ENCODE peak calls at places on chromosome 1, in nine cellular contexts. F is OCI-LY7, J is HCT116, S is neural progenitor cell, O is hepatocyte, Z is GM23338, T is PC-3, H is GM23248, B is MM.1S. R is an unnamed sample.

GRCh38 chr1:155297431-155297830 is 3.8 kb downstream of the PKLR start:
- DNase-seq in F (peak; percentile 57), J (no peak), S (no peak), O (no peak), Z (no peak), T (no peak), H (no peak), B (peak; percentile 83), R (no peak)

GRCh38 chr1:247953409-247953808 is 4.8 kb downstream of the OR2L8 start:
- DNase-seq in F (no peak), J (no peak), S (no peak), O (no peak), Z (no peak), T (no peak), H (no peak), B (no peak), R (no peak)

GRCh38 chr1:228445867-228446584 is 29.4 kb upstream of the TRIM17 start:
- DNase-seq in F (no peak), J (no peak), S (peak; percentile 78), O (peak; percentile 69), Z (peak; percentile 80), T (no peak), H (peak; percentile 70), B (peak; percentile 33), R (no peak)

GRCh38 chr1:204660509-204660908 is 25.0 kb downstream of the LRRN2 start:
- DNase-seq in F (no peak), J (no peak), S (no peak), O (peak; percentile 62), Z (no peak), T (no peak), H (peak; percentile 50), B (no peak), R (peak; percentile 45)

GRCh38 chr1:162349635-162350330 is 26.9 kb downstream of the SPATA46 start:
- DNase-seq in F (no peak), J (peak; percentile 35), S (no peak), O (peak; percentile 67), Z (no peak), T (peak; percentile 80), H (peak; percentile 72), B (no peak), R (no peak)

GRCh38 chr1:1091344-1092148 is 17.4 kb upstream of the RNF223 start:
- DNase-seq in F (no peak), J (no peak), S (no peak), O (peak; percentile 6), Z (no peak), T (no peak), H (peak; percentile 33), B (no peak), R (peak; percentile 85)

GRCh38 chr1:110242731-110243130 is 32.6 kb downstream of the KCNC4 start:
- DNase-seq in F (no peak), J (no peak), S (no peak), O (no peak), Z (no peak), T (no peak), H (no peak), B (no peak), R (no peak)

GRCh38 chr1:31010081-31010989 is 55.2 kb downstream of the PUM1 start:
- DNase-seq in F (no peak), J (no peak), S (no peak), O (no peak), Z (no peak), T (peak; percentile 11), H (peak; percentile 84), B (no peak), R (no peak)

GRCh38 chr1:194369622-194370021 is 1183.2 kb upstream of the B3GALT2 start:
- DNase-seq in F (no peak), J (no peak), S (no peak), O (no peak), Z (no peak), T (no peak), H (no peak), B (peak; percentile 52), R (no peak)

GRCh38 chr1:183515002-183515689 is 42.8 kb downstream of the SMG7 start:
- DNase-seq in F (no peak), J (no peak), S (no peak), O (peak; percentile 16), Z (no peak), T (peak; percentile 87), H (peak; percentile 89), B (no peak), R (no peak)

GRCh38 chr1:232899278-232899677 is 51.1 kb upstream of the NTPCR start:
- DNase-seq in F (no peak), J (no peak), S (no peak), O (no peak), Z (no peak), T (no peak), H (no peak), B (no peak), R (no peak)

GRCh38 chr1:228004331-228004871 is 2.4 kb upstream of the WNT3A start:
- DNase-seq in F (peak; percentile 53), J (peak; percentile 15), S (peak; percentile 66), O (peak; percentile 60), Z (peak; percentile 79), T (peak; percentile 71), H (peak; percentile 43), B (peak; percentile 60), R (peak; percentile 67)

GRCh38 chr1:27153927-27154358 is 982 bp downstream of the SLC9A1 start:
- DNase-seq in F (no peak), J (no peak), S (no peak), O (no peak), Z (no peak), T (no peak), H (no peak), B (no peak), R (no peak)

GRCh38 chr1:220454155-220454777 is 73.7 kb upstream of the MARK1 start:
- DNase-seq in F (no peak), J (peak; percentile 3), S (no peak), O (no peak), Z (peak; percentile 15), T (peak; percentile 46), H (no peak), B (no peak), R (no peak)
- TF ChIP-seq EZH2phosphoT487 in F (no peak), J (no peak), S (no peak), O (no peak), Z (no peak), T (no peak), H (no peak), B (no peak), R (no peak)

DNA sequence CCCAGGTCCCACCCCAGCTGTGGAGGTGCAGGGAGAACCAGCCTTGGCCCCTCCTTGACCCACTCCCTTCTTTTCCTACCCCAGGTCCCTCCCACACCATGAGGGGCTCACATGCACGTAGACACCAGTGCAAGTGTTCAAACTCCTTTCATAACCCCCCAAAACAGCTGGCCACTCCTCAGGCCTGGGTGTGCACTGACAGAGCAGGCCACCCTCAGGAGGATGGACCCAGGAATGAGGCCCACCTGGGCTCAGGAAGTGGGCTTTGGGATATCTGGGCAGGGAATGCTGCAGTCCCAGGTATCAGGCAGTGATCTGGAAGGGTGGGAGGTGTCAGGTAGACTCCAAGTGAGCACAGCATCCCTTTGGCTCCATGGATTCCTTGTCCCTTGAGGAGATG is 723.8 kb downstream of the MATN1 start:
- DNase-seq in F (no peak), J (no peak), S (no peak), O (no peak), Z (no peak), T (no peak), H (no peak), B (no peak), R (no peak)
- H3K27ac ChIP-seq in F (no peak overlapping the region), J (no peak overlapping the region), S (no peak overlapping the region), O (no peak overlapping the region), Z (no peak overlapping the region), T (no peak overlapping the region), H (no peak overlapping the region), B (no peak overlapping the region), R (no peak overlapping the region)

GRCh38 chr1:157624471-157624870 is 26.6 kb upstream of the FCRL4 start:
- DNase-seq in F (no peak), J (no peak), S (no peak), O (no peak), Z (no peak), T (no peak), H (no peak), B (no peak), R (no peak)
- TF ChIP-seq EZH2phosphoT487 in F (no peak), J (no peak), S (no peak), O (no peak), Z (no peak), T (no peak), H (no peak), B (no peak), R (no peak)

GRCh38 chr1:21289700-21290545 is at the start of gene ECE1:
- DNase-seq in F (peak; percentile 72), J (no peak), S (peak; percentile 76), O (peak; percentile 65), Z (peak; percentile 82), T (peak; percentile 49), H (peak; percentile 71), B (peak; percentile 36), R (peak; percentile 94)
- H3K27ac ChIP-seq in F (no peak within 1 kb of the TSS), J (peak within 1 kb of the TSS; percentile 29), S (no peak within 1 kb of the TSS), O (peak within 1 kb of the TSS; percentile 65), Z (no peak within 1 kb of the TSS), T (no peak within 1 kb of the TSS), H (no peak within 1 kb of the TSS), B (peak within 1 kb of the TSS; percentile 84), R (peak within 1 kb of the TSS; percentile 92)

DNA sequence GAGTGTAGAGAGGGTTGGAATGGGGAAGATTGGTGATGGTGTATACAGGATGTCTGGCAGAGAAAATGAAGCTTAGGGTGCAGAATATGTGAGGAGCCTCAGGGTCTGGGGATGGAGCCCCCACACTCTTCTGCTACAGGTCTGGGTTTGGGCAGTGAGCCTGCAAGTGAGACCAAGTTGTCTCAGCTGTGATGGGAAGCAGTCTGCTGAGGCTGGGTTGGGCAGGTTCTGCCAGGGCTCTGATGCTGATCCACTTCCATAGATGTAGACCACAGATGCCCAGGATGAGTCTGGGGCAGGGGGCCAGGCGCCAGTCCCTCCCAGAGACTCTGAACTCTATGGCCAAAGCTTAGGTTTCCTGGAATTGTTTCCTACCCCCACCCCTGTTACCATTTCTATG is 516.9 kb downstream of the PTPRU start:
- DNase-seq in F (no peak), J (no peak), S (no peak), O (no peak), Z (no peak), T (no peak), H (no peak), B (no peak), R (no peak)
- TF ChIP-seq EZH2phosphoT487 in F (no peak), J (no peak), S (no peak), O (no peak), Z (no peak), T (no peak), H (no peak), B (no peak), R (no peak)

DNA sequence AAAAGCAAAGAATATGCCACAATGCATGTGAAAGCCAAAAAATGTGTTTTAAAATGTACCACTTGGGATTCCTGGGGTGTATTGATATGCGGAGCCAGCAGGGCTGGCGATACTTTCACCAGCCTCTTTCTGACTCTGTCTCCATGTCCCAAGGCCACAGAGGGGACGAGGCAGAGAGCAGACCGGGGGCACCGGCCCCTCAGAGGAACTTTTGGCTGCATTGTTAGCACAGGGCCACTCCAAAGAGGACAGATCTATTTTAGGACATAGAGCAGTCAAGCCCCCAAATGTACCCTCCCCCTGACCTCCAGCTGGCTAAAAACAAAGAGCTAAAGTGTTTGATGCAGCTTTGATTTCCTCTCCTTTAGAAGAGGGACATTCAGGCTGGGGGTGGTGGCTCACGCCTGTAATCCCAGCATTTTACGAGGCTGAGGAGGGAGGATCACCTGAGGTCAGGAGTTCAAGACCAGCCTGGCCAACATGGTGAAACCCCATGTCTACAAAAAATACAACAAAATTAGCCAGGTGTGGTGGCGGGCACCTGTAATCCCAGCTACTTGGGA is 25.6 kb upstream of the ZNF436 start:
- DNase-seq in F (no peak), J (no peak), S (no peak), O (no peak), Z (peak; percentile 47), T (no peak), H (no peak), B (no peak), R (no peak)
- H3K27ac ChIP-seq in F (no peak overlapping the region), J (no peak overlapping the region), S (no peak overlapping the region), O (peak overlapping the region; percentile 84), Z (no peak overlapping the region), T (no peak overlapping the region), H (peak overlapping the region; percentile 89), B (no peak overlapping the region), R (peak overlapping the region; percentile 70)